ENCODE peak calls at places on chromosomes 16 and 17, in eight cellular contexts. K is body of pancreas, J is A549, F is A673, E is thyroid gland, A is HCT116, N is stomach, M is psoas muscle. Q is an unnamed sample.

GRCh38 chr17:17818088-17818526 is 18.7 kb downstream of the SREBF1 start:
- DNase-seq in K (peak; percentile 59), J (peak; percentile 75), F (no peak), E (peak; percentile 42), A (no peak), N (no peak), M (no peak), Q (peak; percentile 78)

GRCh38 chr17:17810374-17811248 is 26.2 kb downstream of the SREBF1 start:
- DNase-seq in K (no peak), J (peak; percentile 57), F (peak; percentile 66), E (peak; percentile 85), A (no peak), N (no peak), M (no peak), Q (peak; percentile 67)

GRCh38 chr16:17070882-17071592 is 399.7 kb downstream of the XYLT1 start:
- DNase-seq in K (peak; percentile 76), J (peak; percentile 6), F (peak; percentile 35), E (peak; percentile 5), A (no peak), N (peak; percentile 49), M (no peak), Q (peak; percentile 73)

GRCh38 chr16:28903344-28904042 is 21.5 kb downstream of the RABEP2 start:
- DNase-seq in K (no peak), J (no peak), F (no peak), E (no peak), A (no peak), N (no peak), M (no peak), Q (no peak)

GRCh38 chr17:81903415-81903831 is 1.4 kb downstream of the NPB start:
- DNase-seq in K (no peak), J (no peak), F (no peak), E (no peak), A (no peak), N (no peak), M (no peak), Q (peak; percentile 58)

GRCh38 chr16:89913408-89914387 is 5.0 kb upstream of the MC1R start:
- DNase-seq in K (no peak), J (no peak), F (no peak), E (no peak), A (no peak), N (no peak), M (peak; percentile 40), Q (no peak)

GRCh38 chr16:29958756-29959155 is 3.1 kb upstream of the TMEM219 start:
- DNase-seq in K (no peak), J (no peak), F (no peak), E (no peak), A (no peak), N (no peak), M (no peak), Q (no peak)

GRCh38 chr17:15404116-15404730 is 62.8 kb upstream of the TEKT3 start:
- DNase-seq in K (no peak), J (no peak), F (no peak), E (no peak), A (no peak), N (no peak), M (no peak), Q (no peak)

GRCh38 chr16:23061669-23062068 is 87.6 kb downstream of the USP31 start:
- DNase-seq in K (no peak), J (no peak), F (no peak), E (no peak), A (no peak), N (no peak), M (no peak), Q (no peak)

GRCh38 chr16:4879049-4879448 is 31.8 kb downstream of the UBN1 start:
- DNase-seq in K (no peak), J (no peak), F (no peak), E (no peak), A (no peak), N (no peak), M (no peak), Q (no peak)

GRCh38 chr17:56322991-56323390 is 169.7 kb downstream of the ANKFN1 start:
- DNase-seq in K (no peak), J (no peak), F (no peak), E (no peak), A (no peak), N (no peak), M (no peak), Q (no peak)

GRCh38 chr17:68515238-68515637 is 3.0 kb downstream of the PRKAR1A start:
- DNase-seq in K (no peak), J (no peak), F (no peak), E (no peak), A (no peak), N (no peak), M (no peak), Q (no peak)

GRCh38 chr16:3215601-3216262 is 19.2 kb downstream of the ZNF200 start:
- DNase-seq in K (no peak), J (no peak), F (no peak), E (no peak), A (no peak), N (no peak), M (no peak), Q (no peak)
- H3K9me3 ChIP-seq in K (no peaks in the 10 kb centered on the region), J (peaks cover 53% of the 10 kb centered on the region), F (peaks cover 3% of the 10 kb centered on the region), E (no peaks in the 10 kb centered on the region), A (no peaks in the 10 kb centered on the region), N (peaks cover 23% of the 10 kb centered on the region), M (peaks cover 20% of the 10 kb centered on the region), Q (peaks cover 7% of the 10 kb centered on the region)

GRCh38 chr16:35574454-35575431 is 2115.3 kb downstream of the TP53TG3F start:
- DNase-seq in K (no peak), J (no peak), F (no peak), E (no peak), A (no peak), N (no peak), M (no peak), Q (no peak)
- H3K9me3 ChIP-seq in K (no peaks in the 10 kb centered on the region), J (peaks cover 2% of the 10 kb centered on the region), F (peaks cover 31% of the 10 kb centered on the region), E (no peaks in the 10 kb centered on the region), A (no peaks in the 10 kb centered on the region), N (peaks cover 67% of the 10 kb centered on the region), M (no peaks in the 10 kb centered on the region), Q (peaks cover 4% of the 10 kb centered on the region)

GRCh38 chr16:51722467-51722866 is 571.4 kb upstream of the SALL1 start:
- DNase-seq in K (no peak), J (no peak), F (no peak), E (no peak), A (no peak), N (no peak), M (no peak), Q (no peak)
- H3K9me3 ChIP-seq in K (no peaks in the 10 kb centered on the region), J (no peaks in the 10 kb centered on the region), F (peaks cover 3% of the 10 kb centered on the region), E (no peaks in the 10 kb centered on the region), A (peaks cover 14% of the 10 kb centered on the region), N (no peaks in the 10 kb centered on the region), M (no peaks in the 10 kb centered on the region), Q (no peaks in the 10 kb centered on the region)

DNA sequence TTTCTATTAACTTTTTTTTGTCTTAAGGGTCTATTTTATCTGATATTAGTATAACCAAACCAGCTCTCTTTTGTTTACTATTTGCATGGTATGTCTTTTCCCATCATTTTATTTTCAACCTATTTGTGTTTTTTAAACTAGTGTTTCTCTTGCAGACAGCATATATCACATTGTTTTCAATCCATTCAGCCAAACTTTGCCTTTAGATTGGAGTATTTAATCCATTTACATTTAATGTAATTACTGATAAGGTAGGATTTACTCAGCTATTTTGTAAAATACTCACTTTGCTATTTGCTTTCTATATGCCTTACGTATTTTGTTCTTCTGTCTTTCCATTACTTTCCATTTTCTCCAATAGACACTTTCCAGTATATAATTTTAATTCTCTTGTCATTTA is 108.0 kb upstream of the NACA2 start:
- DNase-seq in K (no peak), J (no peak), F (no peak), E (no peak), A (no peak), N (no peak), M (no peak), Q (no peak)
- H3K9me3 ChIP-seq in K (no peaks in the 10 kb centered on the region), J (peaks cover 41% of the 10 kb centered on the region), F (peaks cover 24% of the 10 kb centered on the region), E (no peaks in the 10 kb centered on the region), A (peaks cover 27% of the 10 kb centered on the region), N (peaks cover 54% of the 10 kb centered on the region), M (peaks cover 45% of the 10 kb centered on the region), Q (peaks cover 33% of the 10 kb centered on the region)

GRCh38 chr16:48659940-48660339 is 50.0 kb upstream of the N4BP1 start:
- DNase-seq in K (no peak), J (no peak), F (no peak), E (no peak), A (no peak), N (no peak), M (no peak), Q (no peak)
- H3K9me3 ChIP-seq in K (no peaks in the 10 kb centered on the region), J (peaks cover 18% of the 10 kb centered on the region), F (no peaks in the 10 kb centered on the region), E (no peaks in the 10 kb centered on the region), A (no peaks in the 10 kb centered on the region), N (peaks cover 43% of the 10 kb centered on the region), M (peaks cover 34% of the 10 kb centered on the region), Q (peaks cover 17% of the 10 kb centered on the region)

GRCh38 chr16:35363510-35363909 is 1904.1 kb downstream of the TP53TG3F start:
- DNase-seq in K (no peak), J (no peak), F (no peak), E (no peak), A (no peak), N (no peak), M (no peak), Q (no peak)
- H3K9me3 ChIP-seq in K (no peaks in the 10 kb centered on the region), J (no peaks in the 10 kb centered on the region), F (peaks cover 18% of the 10 kb centered on the region), E (no peaks in the 10 kb centered on the region), A (peaks cover 11% of the 10 kb centered on the region), N (no peaks in the 10 kb centered on the region), M (no peaks in the 10 kb centered on the region), Q (no peaks in the 10 kb centered on the region)

DNA sequence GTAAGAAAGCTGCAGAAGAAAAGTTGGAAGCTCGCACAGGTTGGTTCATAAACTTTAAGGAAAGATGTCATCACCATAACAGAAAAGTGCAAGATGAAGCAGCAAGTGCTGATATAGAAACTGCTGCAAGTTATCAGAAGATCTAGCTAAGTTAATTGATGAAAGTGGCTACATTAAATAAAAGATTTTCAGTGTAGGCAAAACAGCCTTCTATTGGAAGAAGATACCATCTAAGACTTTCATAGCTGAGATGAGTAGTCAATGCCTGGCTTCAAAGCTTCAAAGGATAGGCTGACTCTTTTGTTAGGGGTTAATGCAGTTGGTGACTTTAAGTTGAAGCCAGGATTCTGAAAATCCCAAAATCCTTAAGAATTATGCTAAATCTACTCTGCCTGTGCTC is 24.0 kb downstream of the CYLD start:
- DNase-seq in K (no peak), J (no peak), F (no peak), E (no peak), A (no peak), N (no peak), M (no peak), Q (no peak)
- H3K9me3 ChIP-seq in K (no peaks in the 10 kb centered on the region), J (peaks cover 2% of the 10 kb centered on the region), F (peaks cover 8% of the 10 kb centered on the region), E (no peaks in the 10 kb centered on the region), A (peaks cover 3% of the 10 kb centered on the region), N (peaks cover 13% of the 10 kb centered on the region), M (no peaks in the 10 kb centered on the region), Q (no peaks in the 10 kb centered on the region)

GRCh38 chr17:39823407-39824054 is 40.6 kb downstream of the IKZF3 start:
- DNase-seq in K (no peak), J (peak; percentile 26), F (no peak), E (no peak), A (no peak), N (no peak), M (no peak), Q (no peak)

GRCh38 chr17:39818282-39819000 is 45.7 kb downstream of the IKZF3 start:
- DNase-seq in K (no peak), J (no peak), F (no peak), E (no peak), A (no peak), N (no peak), M (no peak), Q (no peak)

GRCh38 chr17:39820987-39821386 is 43.1 kb downstream of the IKZF3 start:
- DNase-seq in K (no peak), J (no peak), F (no peak), E (no peak), A (no peak), N (no peak), M (no peak), Q (no peak)

GRCh38 chr17:39820541-39820940 is 43.6 kb downstream of the IKZF3 start:
- DNase-seq in K (no peak), J (no peak), F (no peak), E (no peak), A (no peak), N (no peak), M (no peak), Q (no peak)

GRCh38 chr17:39822051-39822450 is 42.1 kb downstream of the IKZF3 start:
- DNase-seq in K (no peak), J (no peak), F (no peak), E (no peak), A (no peak), N (no peak), M (no peak), Q (no peak)
- H3K9me3 ChIP-seq in K (no peaks in the 10 kb centered on the region), J (peaks cover 30% of the 10 kb centered on the region), F (no peaks in the 10 kb centered on the region), E (no peaks in the 10 kb centered on the region), A (no peaks in the 10 kb centered on the region), N (peaks cover 9% of the 10 kb centered on the region), M (peaks cover 7% of the 10 kb centered on the region), Q (no peaks in the 10 kb centered on the region)